ENCODE peak calls at places on chromosomes 6 and 20, in nine cellular contexts. P is A549, S is lower lobe of right lung, L is fibroblast of the aortic adventitia, O is stomach, A is fibroblast of lung, X is gastrocnemius medialis, M is OCI-LY7, T is HFF-Myc. Q is an unnamed sample.

GRCh38 chr20:48166082-48166835 is 381.0 kb upstream of the SULF2 start:
- DNase-seq in L (no peak), X (no peak), O (no peak), T (no peak), S (no peak), M (no peak), A (no peak), P (no peak), Q (no peak)

GRCh38 chr6:169574420-169574819 is 127.4 kb downstream of the WDR27 start:
- DNase-seq in T (no peak), L (no peak), A (no peak), X (no peak), M (no peak), P (no peak), S (no peak), O (no peak), Q (no peak)

GRCh38 chr20:50628326-50628725 is 63.0 kb downstream of the RIPOR3 start:
- DNase-seq in X (no peak), M (peak), T (no peak), O (no peak), S (no peak), L (no peak), P (no peak), A (no peak), Q (no peak)

GRCh38 chr6:157774153-157775135 is 48.6 kb upstream of the SNX9 start:
- DNase-seq in X (no peak), P (peak), A (no peak), L (peak), S (no peak), T (no peak), M (no peak), O (no peak), Q (no peak)

GRCh38 chr20:62224113-62224855 is 4.2 kb upstream of the HRH3 start:
- DNase-seq in A (no peak), L (no peak), X (no peak), O (no peak), S (no peak), T (no peak), P (no peak), M (no peak), Q (no peak)

GRCh38 chr6:27836080-27836782 is 76.0 kb downstream of the OR2B2 start:
- DNase-seq in T (no peak), P (no peak), M (peak), L (no peak), S (no peak), A (no peak), O (no peak), X (no peak), Q (no peak)

GRCh38 chr6:51339728-51340127 is 521.1 kb downstream of the TFAP2B start:
- DNase-seq in M (no peak), P (no peak), T (no peak), O (no peak), L (no peak), S (no peak), X (no peak), A (no peak), Q (no peak)

GRCh38 chr6:70725817-70726413 is 58.2 kb downstream of the SMAP1 start:
- DNase-seq in X (no peak), O (no peak), M (no peak), A (peak), P (no peak), T (no peak), L (peak), S (no peak), Q (no peak)

GRCh38 chr20:3798405-3798768 is 2.3 kb downstream of the CDC25B start:
- DNase-seq in X (no peak), S (peak), L (no peak), T (no peak), O (no peak), A (no peak), P (no peak), M (no peak), Q (no peak)

GRCh38 chr6:100617633-100618348 is 153.1 kb upstream of the SIM1 start:
- DNase-seq in O (no peak), M (no peak), T (no peak), A (no peak), P (peak), S (no peak), L (no peak), X (no peak), Q (no peak)

GRCh38 chr20:56762829-56763228 is 133.7 kb downstream of the TFAP2C start:
- DNase-seq in M (no peak), L (no peak), A (no peak), S (no peak), P (no peak), T (no peak), X (no peak), O (no peak), Q (no peak)

GRCh38 chr20:10666221-10667076 is 7.3 kb downstream of the JAG1 start:
- DNase-seq in M (no peak), P (no peak), T (no peak), S (no peak), X (no peak), L (no peak), A (no peak), O (no peak), Q (no peak)

GRCh38 chr6:53011993-53012392 is 16.9 kb upstream of the GSTA4 start:
- DNase-seq in M (no peak), P (no peak), A (peak), X (no peak), S (no peak), L (peak), T (no peak), O (no peak), Q (no peak)

GRCh38 chr6:121526282-121526681 is 90.8 kb downstream of the GJA1 start:
- DNase-seq in L (no peak), O (no peak), P (no peak), S (no peak), A (no peak), X (no peak), T (no peak), M (no peak), Q (no peak)

GRCh38 chr6:170227521-170227983 is 63.3 kb downstream of the DLL1 start:
- DNase-seq in L (no peak), S (no peak), O (no peak), A (no peak), P (no peak), M (no peak), X (no peak), T (no peak), Q (no peak)

GRCh38 chr6:7624781-7625710 is 35.0 kb downstream of the SNRNP48 start:
- DNase-seq in T (no peak), M (no peak), O (no peak), P (no peak), L (no peak), A (no peak), X (no peak), S (no peak), Q (no peak)

GRCh38 chr20:31570021-31570463 is 35.0 kb upstream of the ID1 start:
- DNase-seq in O (no peak), A (no peak), P (no peak), S (no peak), M (no peak), L (no peak), X (no peak), T (no peak), Q (no peak)

GRCh38 chr6:144647971-144648651 is 363.0 kb downstream of the UTRN start:
- DNase-seq in O (no peak), S (no peak), A (no peak), P (no peak), X (no peak), L (no peak), M (no peak), T (no peak), Q (no peak)

GRCh38 chr20:621115-621756 is 11.1 kb upstream of the TCF15 start:
- DNase-seq in M (no peak), A (no peak), L (peak), T (no peak), O (no peak), X (no peak), S (peak), P (no peak), Q (no peak)

GRCh38 chr6:119895626-119896025 is 546.1 kb upstream of the MAN1A1 start:
- DNase-seq in L (no peak), A (no peak), X (no peak), S (no peak), T (no peak), O (no peak), M (no peak), P (no peak), Q (no peak)

GRCh38 chr20:50695144-50695872 is 4.0 kb upstream of the RIPOR3 start:
- DNase-seq in A (peak), S (no peak), O (no peak), P (no peak), T (no peak), M (no peak), L (peak), X (no peak), Q (no peak)

GRCh38 chr6:138817799-138818198 is 21.9 kb downstream of the ECT2L start:
- DNase-seq in X (no peak), A (peak), T (peak), O (peak), L (peak), S (peak), P (no peak), M (no peak), Q (peak)

GRCh38 chr6:20877008-20877937 is 343.0 kb downstream of the CDKAL1 start:
- DNase-seq in X (peak), M (no peak), T (peak), L (peak), O (peak), S (no peak), P (peak), A (peak), Q (peak)

GRCh38 chr6:138485005-138485545 is 14.2 kb downstream of the NHSL1 start:
- DNase-seq in X (no peak), M (no peak), T (no peak), O (no peak), S (no peak), A (peak), P (no peak), L (peak), Q (no peak)

GRCh38 chr6:37698264-37699137 is 818 bp upstream of the MDGA1 start:
- DNase-seq in X (no peak), L (no peak), P (peak), O (peak), A (peak), T (no peak), S (peak), M (peak), Q (no peak)

GRCh38 chr20:16966276-16966880 is 218.2 kb downstream of the OTOR start:
- DNase-seq in T (no peak), O (no peak), P (no peak), M (no peak), S (no peak), A (no peak), X (no peak), L (no peak), Q (no peak)

GRCh38 chr6:37204014-37204751 is 34.2 kb downstream of the PIM1 start:
- DNase-seq in X (peak), O (peak), S (peak), L (peak), P (peak), A (peak), T (no peak), M (no peak), Q (peak)

GRCh38 chr6:32666420-32667300 is at the start of gene HLA-DQB1:
- DNase-seq in M (peak), X (no peak), P (peak), A (peak), L (no peak), S (no peak), T (no peak), O (no peak), Q (no peak)

GRCh38 chr20:37279820-37280219 is 9.6 kb upstream of the MANBAL start:
- DNase-seq in S (no peak), A (no peak), O (no peak), X (no peak), M (no peak), L (no peak), T (no peak), P (no peak), Q (no peak)

GRCh38 chr6:11181478-11182136 is 50.9 kb downstream of the NEDD9 start:
- DNase-seq in T (no peak), A (no peak), P (no peak), X (no peak), L (no peak), M (no peak), S (no peak), O (no peak), Q (no peak)

GRCh38 chr6:121881974-121882667 is 446.7 kb downstream of the GJA1 start:
- DNase-seq in T (peak), O (no peak), A (peak), X (no peak), S (no peak), M (no peak), L (peak), P (no peak), Q (peak)

GRCh38 chr6:38604700-38605099 is 35.0 kb downstream of the BTBD9 start:
- DNase-seq in S (peak), M (no peak), L (no peak), A (peak), O (no peak), P (peak), X (no peak), T (no peak), Q (no peak)

GRCh38 chr6:153032255-153032882 is 29.9 kb upstream of the MTRF1L start:
- DNase-seq in T (peak), X (no peak), O (no peak), S (no peak), P (peak), M (peak), A (peak), L (peak), Q (peak)
- TF ChIP-seq CTCF in T (no peak), X (peak), O (no peak), S (peak), P (peak), M (peak), A (peak), L (peak), Q (no peak)

DNA sequence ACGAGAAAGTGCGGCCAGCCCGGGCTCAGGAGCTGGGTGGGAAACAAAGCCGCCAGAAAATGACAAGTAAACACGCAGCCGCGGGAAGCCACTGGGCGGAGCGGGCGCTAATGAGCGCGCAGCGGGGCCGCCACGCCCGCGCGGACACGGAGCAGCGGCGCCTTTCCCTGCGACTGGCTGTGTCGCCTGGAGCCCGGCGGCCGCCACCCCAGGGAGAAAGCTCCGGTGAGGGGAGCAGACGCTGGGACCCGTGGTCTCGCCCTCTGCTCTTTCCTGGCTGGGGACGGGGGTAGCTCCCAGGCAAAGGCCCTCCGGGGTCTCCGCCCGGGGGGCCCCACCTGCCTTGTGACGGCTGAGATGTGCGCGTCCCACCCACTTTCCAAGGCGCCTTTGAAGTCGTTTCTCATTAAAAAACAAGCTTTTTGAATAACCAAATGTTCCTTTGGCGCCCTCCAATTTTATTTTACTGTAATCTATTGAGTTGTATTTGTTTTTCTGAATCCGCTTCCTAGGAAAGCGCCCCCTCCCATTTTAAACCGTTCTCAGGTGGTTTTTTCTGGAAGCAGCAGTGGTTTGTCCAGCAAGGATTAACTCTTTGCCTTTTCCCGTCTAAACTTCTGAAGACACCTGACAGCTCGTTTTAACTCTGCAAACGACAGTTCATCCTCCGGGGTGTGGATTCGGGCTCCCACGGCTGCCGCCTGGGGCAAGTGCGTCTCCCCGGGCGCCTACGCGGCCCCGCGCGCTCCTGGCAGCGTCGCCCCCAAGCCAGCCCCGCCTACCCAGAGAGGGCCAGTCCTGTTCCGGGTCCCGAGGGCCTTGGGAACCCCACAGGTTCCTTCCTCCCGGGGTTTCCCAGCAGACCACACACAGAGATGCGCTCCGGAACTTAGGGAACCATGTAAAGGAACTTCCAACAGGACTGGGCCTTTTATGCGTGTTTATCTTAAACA is 54.6 kb downstream of the PRR18 start:
- DNase-seq in X (no peak), T (no peak), O (no peak), S (peak), L (no peak), M (no peak), A (no peak), P (no peak), Q (no peak)
- H3K4me3 ChIP-seq in X (peak), T (no peak), O (peak), S (peak), L (peak), M (peak), A (peak), P (peak), Q (peak)

GRCh38 chr20:38935967-38936407 is 9.8 kb downstream of the FAM83D start:
- DNase-seq in M (no peak), L (no peak), T (no peak), P (no peak), O (no peak), X (no peak), S (no peak), A (no peak), Q (no peak)
- TF ChIP-seq CTCF in M (no peak), L (no peak), T (no peak), P (no peak), O (no peak), X (no peak), S (no peak), A (no peak), Q (no peak)

GRCh38 chr6:87575423-87575822 is 14.4 kb downstream of the RARS2 start:
- DNase-seq in T (no peak), X (no peak), O (no peak), P (no peak), A (no peak), S (no peak), L (no peak), M (no peak), Q (no peak)

GRCh38 chr6:87574237-87574636 is 15.6 kb downstream of the RARS2 start:
- DNase-seq in P (no peak), S (no peak), L (no peak), O (no peak), M (no peak), A (no peak), X (no peak), T (no peak), Q (no peak)

GRCh38 chr6:87572031-87572430 is 17.8 kb downstream of the RARS2 start:
- DNase-seq in T (no peak), A (peak), X (no peak), L (no peak), S (no peak), P (no peak), O (no peak), M (no peak), Q (no peak)

GRCh38 chr6:87572860-87573259 is 16.9 kb downstream of the RARS2 start:
- DNase-seq in O (no peak), S (no peak), X (no peak), M (no peak), P (no peak), L (no peak), A (no peak), T (no peak), Q (no peak)

GRCh38 chr6:87573307-87574024 is 16.3 kb downstream of the RARS2 start:
- DNase-seq in O (no peak), T (no peak), M (no peak), X (no peak), P (no peak), S (no peak), L (no peak), A (no peak), Q (no peak)
- H3K4me3 ChIP-seq in O (no peak), T (no peak), M (no peak), X (no peak), P (no peak), S (no peak), L (no peak), A (no peak), Q (no peak)

GRCh38 chr6:113953346-113953745 is 17.6 kb downstream of the HDAC2 start:
- DNase-seq in M (no peak), A (peak), P (no peak), O (no peak), L (peak), T (no peak), X (no peak), S (no peak), Q (no peak)

GRCh38 chr6:113959235-113959634 is 11.7 kb downstream of the HDAC2 start:
- DNase-seq in S (no peak), O (no peak), T (no peak), P (no peak), L (no peak), M (no peak), A (no peak), X (no peak), Q (no peak)

GRCh38 chr6:113949499-113949898 is 21.4 kb downstream of the HDAC2 start:
- DNase-seq in O (no peak), L (no peak), T (no peak), P (no peak), X (no peak), A (no peak), M (no peak), S (no peak), Q (no peak)

DNA sequence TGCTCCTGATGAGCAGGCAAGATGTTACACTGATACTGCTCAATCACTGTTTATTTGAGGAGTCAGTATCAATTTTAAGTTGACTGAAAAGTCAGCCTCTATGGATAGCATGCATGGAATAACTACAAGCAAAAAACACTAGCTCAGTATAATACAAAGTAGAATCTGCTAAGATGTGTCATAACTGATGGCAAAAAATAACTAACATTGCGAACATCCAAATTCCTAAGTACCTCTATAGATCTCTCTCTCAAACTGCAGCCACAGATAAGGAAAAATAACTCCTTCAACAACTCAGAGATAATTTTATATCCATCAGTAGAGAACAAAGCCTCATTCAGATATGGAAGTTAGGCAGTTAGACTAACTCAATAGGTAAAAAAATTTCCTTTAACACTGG is 16.3 kb downstream of the HDAC2 start:
- DNase-seq in A (no peak), M (no peak), X (no peak), T (no peak), P (no peak), S (no peak), O (no peak), L (no peak), Q (no peak)
- TF ChIP-seq CTCF in A (no peak), M (no peak), X (no peak), T (no peak), P (no peak), S (no peak), O (no peak), L (no peak), Q (no peak)

GRCh38 chr20:23035731-23036130 is 619 bp downstream of the SSTR4 start:
- DNase-seq in L (no peak), O (no peak), S (no peak), X (no peak), T (no peak), P (no peak), A (no peak), M (no peak), Q (no peak)
- H3K4me3 ChIP-seq in L (no peak), O (peak), S (peak), X (no peak), T (no peak), P (peak), A (no peak), M (no peak), Q (no peak)

GRCh38 chr20:38934530-38934929 is 8.3 kb downstream of the FAM83D start:
- DNase-seq in S (no peak), M (no peak), T (no peak), X (no peak), P (no peak), O (no peak), A (no peak), L (no peak), Q (no peak)

GRCh38 chr20:38937000-38937399 is 10.8 kb downstream of the FAM83D start:
- DNase-seq in S (no peak), A (no peak), X (no peak), P (no peak), L (no peak), M (no peak), O (no peak), T (no peak), Q (no peak)

GRCh38 chr20:38937978-38938473 is 11.8 kb downstream of the FAM83D start:
- DNase-seq in X (no peak), M (no peak), S (no peak), P (no peak), T (no peak), L (no peak), O (no peak), A (no peak), Q (no peak)

GRCh38 chr20:38932457-38933120 is 6.4 kb downstream of the FAM83D start:
- DNase-seq in X (no peak), O (no peak), S (no peak), L (peak), A (peak), M (no peak), T (no peak), P (no peak), Q (peak)

GRCh38 chr20:38935285-38935684 is 9.1 kb downstream of the FAM83D start:
- DNase-seq in T (no peak), P (peak), L (peak), A (peak), S (no peak), M (no peak), O (no peak), X (no peak), Q (no peak)
- TF ChIP-seq CTCF in T (peak), P (peak), L (peak), A (peak), S (no peak), M (peak), O (no peak), X (no peak), Q (peak)

GRCh38 chr6:12803486-12803885 is 86.9 kb downstream of the PHACTR1 start:
- DNase-seq in M (no peak), L (no peak), X (no peak), T (no peak), S (no peak), A (no peak), P (no peak), O (no peak), Q (no peak)

GRCh38 chr6:12802440-12802839 is 85.9 kb downstream of the PHACTR1 start:
- DNase-seq in M (no peak), A (no peak), P (no peak), O (no peak), X (no peak), S (no peak), L (no peak), T (no peak), Q (no peak)

GRCh38 chr6:12801141-12801540 is 84.6 kb downstream of the PHACTR1 start:
- DNase-seq in A (no peak), P (no peak), S (no peak), L (no peak), T (no peak), X (no peak), O (no peak), M (no peak), Q (no peak)

GRCh38 chr6:12798326-12798725 is 81.8 kb downstream of the PHACTR1 start:
- DNase-seq in T (no peak), O (no peak), X (no peak), A (no peak), P (no peak), L (no peak), M (no peak), S (no peak), Q (no peak)
- H3K4me3 ChIP-seq in T (no peak), O (no peak), X (no peak), A (no peak), P (no peak), L (no peak), M (no peak), S (no peak), Q (no peak)

Q was measured in astrocyte of the cerebellum.